ENCODE peak calls at places on chromosomes 16 and 17, in nine cellular contexts. O, M, X, J, N, W, L, K and S are unnamed samples.

GRCh38 chr16:56478228-56479049 is 27.1 kb downstream of the OGFOD1 start:
- DNase-seq in M (no peak), O (no peak), X (no peak), W (no peak), K (no peak), J (no peak), L (no peak), N (no peak), S (no peak)

GRCh38 chr17:28669918-28670317 is 7.9 kb downstream of the SUPT6H start:
- DNase-seq in N (no peak), M (no peak), X (no peak), O (no peak), J (no peak), L (no peak), W (no peak), K (no peak), S (no peak)

GRCh38 chr16:79628501-79628975 is 28.0 kb upstream of the MAF start:
- DNase-seq in O (no peak), N (no peak), J (no peak), K (no peak), W (no peak), M (no peak), X (no peak), L (no peak), S (no peak)

GRCh38 chr16:17160285-17160854 is 310.4 kb downstream of the XYLT1 start:
- DNase-seq in K (no peak), X (no peak), O (no peak), J (no peak), W (no peak), N (peak; percentile 31), L (no peak), M (peak; percentile 31), S (no peak)

GRCh38 chr16:70437582-70438324 is 1.1 kb downstream of the ST3GAL2 start:
- DNase-seq in W (peak; percentile 39), K (no peak), M (no peak), L (no peak), N (no peak), O (no peak), J (no peak), X (no peak), S (peak; percentile 54)

GRCh38 chr17:31390748-31391495 is 553 bp upstream of the RAB11FIP4 start:
- DNase-seq in J (no peak), X (no peak), M (no peak), O (no peak), L (no peak), K (no peak), N (no peak), W (peak; percentile 22), S (no peak)

GRCh38 chr16:26795184-26795583 is 271.5 kb upstream of the C16orf82 start:
- DNase-seq in O (no peak), L (no peak), X (no peak), W (no peak), J (no peak), N (peak; percentile 62), M (peak; percentile 5), K (no peak), S (no peak)

GRCh38 chr17:76687278-76688164 is 23.2 kb downstream of the MXRA7 start:
- DNase-seq in N (no peak), L (no peak), J (no peak), X (no peak), O (peak; percentile 83), W (no peak), M (no peak), K (peak; percentile 62), S (no peak)

GRCh38 chr17:75914643-75915265 is 10.1 kb upstream of the MRPL38 start:
- DNase-seq in X (no peak), J (no peak), O (no peak), K (no peak), M (no peak), L (no peak), N (peak; percentile 52), W (no peak), S (no peak)

GRCh38 chr16:89040391-89040790 is 53.3 kb upstream of the ACSF3 start:
- DNase-seq in W (no peak), N (no peak), X (no peak), L (no peak), J (no peak), K (no peak), M (no peak), O (no peak), S (no peak)